ENCODE peak calls at places on chromosomes 16 and 17, in five cellular contexts. V is Karpas-422, C is OCI-LY7, W is H7, H is H9. X is an unnamed sample.

GRCh38 chr17:57930239-57930638 is 25.0 kb downstream of the CUEDC1 start:
- DNase-seq in W (no peak), V (no peak), H (no peak), C (no peak), X (no peak)

GRCh38 chr17:66990047-66990446 is 25.5 kb downstream of the CACNG4 start:
- DNase-seq in W (no peak), C (no peak), V (no peak), H (no peak), X (no peak)

GRCh38 chr16:73735954-73736353 is 560.7 kb upstream of the PSMD7 start:
- DNase-seq in H (no peak), V (no peak), W (no peak), C (no peak), X (no peak)

GRCh38 chr17:63035695-63036094 is 69.7 kb downstream of the TANC2 start:
- DNase-seq in C (no peak), W (no peak), V (no peak), H (no peak), X (no peak)

GRCh38 chr17:17139972-17140589 is 66.1 kb downstream of the PLD6 start:
- DNase-seq in W (peak), H (peak), V (no peak), C (peak), X (no peak)

GRCh38 chr16:88465387-88465983 is 12.4 kb downstream of the ZFPM1 start:
- DNase-seq in W (no peak), C (no peak), V (no peak), H (no peak), X (no peak)

GRCh38 chr17:9401434-9401833 is 174.2 kb downstream of the STX8 start:
- DNase-seq in W (no peak), C (no peak), H (no peak), V (no peak), X (no peak)

GRCh38 chr16:68894714-68895113 is 51.4 kb downstream of the TANGO6 start:
- DNase-seq in C (no peak), W (no peak), H (no peak), V (no peak), X (no peak)

GRCh38 chr17:42891539-42892152 is 9.0 kb upstream of the G6PC1 start:
- DNase-seq in C (no peak), V (no peak), W (peak), H (peak), X (peak)

GRCh38 chr16:68000024-68000423 is 740 bp upstream of the DPEP2 start:
- DNase-seq in W (no peak), C (peak), V (peak), H (no peak), X (no peak)

GRCh38 chr16:10178079-10178478 is 4.1 kb downstream of the GRIN2A start:
- DNase-seq in V (no peak), C (no peak), H (no peak), W (no peak), X (no peak)

GRCh38 chr16:74999208-74999682 is 421 bp downstream of the ZNRF1 start:
- DNase-seq in H (no peak), C (no peak), V (no peak), W (no peak), X (peak)

GRCh38 chr17:37693328-37693727 is 50.1 kb upstream of the DDX52 start:
- DNase-seq in W (no peak), V (peak), C (peak), H (no peak), X (no peak)

GRCh38 chr17:40915721-40916256 is 21.7 kb downstream of the KRT23 start:
- DNase-seq in H (no peak), V (no peak), C (no peak), W (no peak), X (no peak)

GRCh38 chr16:49602201-49603041 is 228.8 kb downstream of the C16orf78 start:
- DNase-seq in V (no peak), H (peak), W (no peak), C (no peak), X (peak)

GRCh38 chr16:87806608-87807546 is 41.1 kb upstream of the KLHDC4 start:
- DNase-seq in C (peak), W (peak), V (peak), H (peak), X (no peak)

GRCh38 chr16:87043273-87044030 is 273.7 kb downstream of the C16orf95 start:
- DNase-seq in C (no peak), H (no peak), V (no peak), W (no peak), X (no peak)

GRCh38 chr16:2520784-2521577 is 810 bp downstream of the AMDHD2 start:
- DNase-seq in H (peak), W (peak), V (peak), C (peak), X (no peak)

GRCh38 chr16:84062734-84063640 is 20.4 kb upstream of the SLC38A8 start:
- DNase-seq in W (peak), H (peak), V (peak), C (peak), X (peak)

X was measured in ecto neural progenitor cell.